ENCODE peak calls at places on chromosomes 4 and X, in five cellular contexts. D is tibial nerve, B is neural progenitor cell, M is GM23338, U is endodermal cell. H is an unnamed sample.

GRCh38 chr4:153750197-153750817 is 9.5 kb downstream of the RNF175 start:
- DNase-seq in U (peak; percentile 91), M (peak; percentile 95), D (peak; percentile 58), B (peak; percentile 90), H (no peak)

GRCh38 chr4:112147697-112148096 is 2.4 kb downstream of the FAM241A start:
- DNase-seq in U (no peak), M (no peak), B (no peak), D (no peak), H (no peak)

GRCh38 chrX:114162068-114162735 is 421.7 kb upstream of the HTR2C start:
- DNase-seq in D (no peak), U (peak; percentile 92), B (peak; percentile 60), M (peak; percentile 71), H (no peak)

GRCh38 chrX:14032383-14032782 is 2.7 kb upstream of the GEMIN8 start:
- DNase-seq in M (peak; percentile 73), U (peak; percentile 73), B (peak; percentile 57), D (peak; percentile 74), H (no peak)

GRCh38 chr4:154041595-154042086 is 252.8 kb upstream of the SFRP2 start:
- DNase-seq in D (no peak), U (no peak), B (no peak), M (no peak), H (no peak)

GRCh38 chr4:86977621-86978184 is 42.9 kb downstream of the AFF1 start:
- DNase-seq in U (no peak), M (no peak), D (no peak), B (no peak), H (no peak)

GRCh38 chr4:168612435-168613139 is 115.7 kb downstream of the PALLD start:
- DNase-seq in D (no peak), B (no peak), M (no peak), U (no peak), H (no peak)

GRCh38 chr4:169164669-169165415 is 105.9 kb downstream of the SH3RF1 start:
- DNase-seq in B (no peak), D (no peak), M (no peak), U (no peak), H (no peak)

GRCh38 chr4:184671101-184671500 is 21.6 kb downstream of the PRIMPOL start:
- DNase-seq in D (no peak), M (no peak), U (no peak), B (no peak), H (no peak)

GRCh38 chrX:13721819-13722527 is 12.4 kb downstream of the TRAPPC2 start:
- DNase-seq in M (no peak), U (no peak), D (no peak), B (no peak), H (no peak)

GRCh38 chr4:41012308-41012707 is 202.0 kb downstream of the APBB2 start:
- DNase-seq in D (no peak), M (no peak), U (no peak), B (no peak), H (no peak)

GRCh38 chr4:40185830-40186664 is 10.8 kb upstream of the RHOH start:
- DNase-seq in U (no peak), D (no peak), M (no peak), B (no peak), H (no peak)

GRCh38 chr4:72320185-72320948 is 248.7 kb downstream of the ADAMTS3 start:
- DNase-seq in D (no peak), M (no peak), B (no peak), U (no peak), H (no peak)

GRCh38 chr4:20395160-20395773 is 143.6 kb downstream of the SLIT2 start:
- DNase-seq in B (peak; percentile 73), U (peak; percentile 90), M (peak; percentile 88), D (no peak), H (no peak)

GRCh38 chr4:88320174-88320779 is 35.9 kb upstream of the PPM1K start:
- DNase-seq in U (no peak), M (peak; percentile 1), D (no peak), B (peak; percentile 13), H (no peak)

DNA sequence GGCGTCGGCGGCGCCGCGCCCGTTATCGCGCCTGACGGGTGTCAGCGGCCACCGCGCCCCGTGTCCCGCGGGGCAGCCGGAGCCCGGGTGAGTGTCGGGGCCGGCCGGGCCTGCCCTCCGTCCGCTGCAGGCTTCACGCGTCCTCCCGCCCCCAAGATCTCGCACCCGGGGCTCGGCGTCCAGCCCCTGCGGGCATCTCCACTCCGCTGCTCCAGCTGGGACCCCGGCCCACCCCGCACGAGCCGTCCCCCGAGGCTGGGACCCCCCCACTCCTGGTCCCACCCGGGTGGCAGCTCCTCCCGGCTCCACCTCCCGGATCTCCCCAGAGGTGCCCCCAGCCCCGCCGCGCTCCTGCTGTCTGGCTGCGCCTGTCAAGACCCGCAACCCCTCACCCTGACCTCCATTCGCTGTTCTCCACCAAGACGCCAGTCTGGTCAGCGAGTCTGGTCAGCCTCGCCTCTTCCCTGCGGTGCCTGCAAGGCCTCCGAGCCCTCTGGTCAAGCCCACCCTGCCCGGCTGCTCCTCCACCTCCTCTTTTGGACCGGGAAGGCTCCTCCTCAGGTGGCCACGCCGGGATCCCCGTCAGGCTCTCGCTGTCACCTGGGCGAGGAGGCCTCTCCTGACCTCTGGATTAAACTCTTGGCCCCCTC is 66.0 kb upstream of the NKX1-1 start:
- DNase-seq in U (peak; percentile 41), B (no peak), M (peak; percentile 24), D (no peak), H (no peak)
- H3K27me3 ChIP-seq in U (peaks cover 60% of the 10 kb centered on the region), B (no peaks in the 10 kb centered on the region), M (peaks cover 5% of the 10 kb centered on the region), D (peaks cover 33% of the 10 kb centered on the region), H (no peaks in the 10 kb centered on the region)

GRCh38 chrX:53940180-53940579 is 104.1 kb downstream of the PHF8 start:
- DNase-seq in U (no peak), M (no peak), D (no peak), B (no peak), H (no peak)
- H3K27me3 ChIP-seq in U (no peaks in the 10 kb centered on the region), M (no peaks in the 10 kb centered on the region), D (no peaks in the 10 kb centered on the region), B (no peaks in the 10 kb centered on the region), H (no peaks in the 10 kb centered on the region)

GRCh38 chr4:152206185-152206584 is 329.7 kb downstream of the FBXW7 start:
- DNase-seq in B (no peak), U (no peak), M (no peak), D (no peak), H (no peak)
- H3K27me3 ChIP-seq in B (no peaks in the 10 kb centered on the region), U (no peaks in the 10 kb centered on the region), M (no peaks in the 10 kb centered on the region), D (no peaks in the 10 kb centered on the region), H (no peaks in the 10 kb centered on the region)

DNA sequence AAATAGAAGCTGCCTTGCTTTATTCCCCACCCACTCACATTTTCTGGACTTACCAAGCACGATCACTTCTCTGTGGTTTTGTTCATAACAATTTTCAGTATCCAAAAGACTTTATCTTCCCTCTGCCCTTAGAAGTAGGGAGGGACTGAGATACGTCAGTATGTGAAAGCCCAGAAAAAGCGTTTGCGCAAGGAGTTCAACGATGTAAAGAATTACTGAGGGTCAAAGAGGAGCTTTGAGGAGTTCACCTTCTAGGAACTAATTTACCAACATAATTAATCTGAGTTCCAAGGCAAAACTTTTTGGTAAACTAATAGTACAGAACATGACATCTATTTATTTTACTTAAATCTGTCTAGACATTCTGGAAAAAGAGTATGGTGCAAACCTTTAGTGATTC is 84.6 kb downstream of the MBNL3 start:
- DNase-seq in D (no peak), B (no peak), U (no peak), M (no peak), H (no peak)
- H3K27me3 ChIP-seq in D (peaks cover 6% of the 10 kb centered on the region), B (no peaks in the 10 kb centered on the region), U (no peaks in the 10 kb centered on the region), M (no peaks in the 10 kb centered on the region), H (no peaks in the 10 kb centered on the region)

GRCh38 chr4:186790630-186791029 is 67.0 kb upstream of the FAT1 start:
- DNase-seq in B (no peak), M (no peak), D (no peak), U (no peak), H (no peak)
- H3K27me3 ChIP-seq in B (no peaks in the 10 kb centered on the region), M (no peaks in the 10 kb centered on the region), D (no peaks in the 10 kb centered on the region), U (no peaks in the 10 kb centered on the region), H (no peaks in the 10 kb centered on the region)

GRCh38 chrX:132837126-132837525 is 121.3 kb downstream of the HS6ST2 start:
- DNase-seq in B (no peak), U (no peak), D (no peak), M (no peak), H (no peak)
- H3K27me3 ChIP-seq in B (no peaks in the 10 kb centered on the region), U (no peaks in the 10 kb centered on the region), D (peaks cover 10% of the 10 kb centered on the region), M (no peaks in the 10 kb centered on the region), H (no peaks in the 10 kb centered on the region)

DNA sequence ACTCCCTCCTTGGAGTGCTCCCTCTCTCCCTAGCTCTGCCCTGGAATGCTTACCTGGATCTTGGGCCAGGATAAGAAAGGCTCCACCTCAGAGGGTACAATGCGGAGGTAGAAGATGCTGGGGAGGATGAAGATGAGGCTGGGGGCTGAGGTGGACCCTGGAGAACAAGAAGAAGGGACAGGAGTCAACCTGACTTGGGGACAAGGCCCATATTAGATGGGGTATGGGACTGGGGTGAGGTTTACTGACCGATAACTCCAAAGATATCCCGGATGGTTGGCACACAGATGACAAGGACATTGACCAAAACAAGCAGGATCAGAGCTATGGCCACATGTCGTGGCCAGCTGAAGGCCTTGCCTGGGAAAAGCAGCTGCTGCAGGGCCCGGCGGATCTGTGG is 10.6 kb downstream of the SLC38A5 start:
- DNase-seq in U (no peak), D (no peak), B (no peak), M (no peak), H (no peak)
- H3K27me3 ChIP-seq in U (no peaks in the 10 kb centered on the region), D (peaks cover 7% of the 10 kb centered on the region), B (no peaks in the 10 kb centered on the region), M (no peaks in the 10 kb centered on the region), H (no peaks in the 10 kb centered on the region)

H was measured in breast epithelium.